ENCODE peak calls at places on chromosomes 1 and 21, in four cellular contexts. K is endodermal cell, V is body of pancreas, P is left ventricle myocardium inferior. N is an unnamed sample. For H3K36me3, the result is how much of the 10 kb centered on the place peaks cover.

GRCh38 chr1:244552336-244552735 is 91.3 kb downstream of the CATSPERE start:
- DNase-seq in P (no peak), K (no peak), V (no peak), N (no peak)

GRCh38 chr1:37484325-37485051 is 10.1 kb downstream of the ZC3H12A start:
- DNase-seq in K (no peak), V (peak), P (no peak), N (peak)

GRCh38 chr1:167561753-167562152 is 8.2 kb upstream of the CREG1 start:
- DNase-seq in K (no peak), V (no peak), P (no peak), N (no peak)

GRCh38 chr1:67130673-67131072 is 4.1 kb downstream of the C1orf141 start:
- DNase-seq in K (no peak), V (no peak), P (no peak), N (no peak)

GRCh38 chr1:204102719-204103118 is 29.8 kb downstream of the SOX13 start:
- DNase-seq in V (no peak), K (no peak), P (no peak), N (no peak)

GRCh38 chr21:39088831-39089380 is 94.3 kb downstream of the PSMG1 start:
- DNase-seq in V (no peak), K (no peak), P (no peak), N (no peak)

GRCh38 chr1:26021647-26022403 is at the start of gene EXTL1:
- DNase-seq in P (peak), V (no peak), K (peak), N (no peak)

GRCh38 chr1:242477944-242478343 is 46.6 kb downstream of the PLD5 start:
- DNase-seq in V (no peak), P (no peak), K (no peak), N (no peak)

GRCh38 chr1:225848044-225848955 is 33.9 kb downstream of the TMEM63A start:
- DNase-seq in K (no peak), V (no peak), P (no peak), N (no peak)

GRCh38 chr21:37704751-37705150 is 211.5 kb downstream of the KCNJ6 start:
- DNase-seq in K (no peak), P (no peak), V (no peak), N (no peak)

GRCh38 chr1:44515416-44515815 is 110.4 kb downstream of the RNF220 start:
- DNase-seq in K (no peak), P (no peak), V (no peak), N (no peak)

GRCh38 chr1:40627987-40628902 is 37.2 kb downstream of the RIMS3 start:
- DNase-seq in V (no peak), P (no peak), K (no peak), N (peak)

GRCh38 chr21:28908351-28908750 is 84.3 kb downstream of the LTN1 start:
- DNase-seq in V (no peak), P (no peak), K (peak), N (no peak)

GRCh38 chr1:48687271-48688045 is 89.2 kb downstream of the BEND5 start:
- DNase-seq in V (no peak), P (no peak), K (peak), N (no peak)

GRCh38 chr1:174209347-174210187 is 50.2 kb downstream of the RABGAP1L start:
- DNase-seq in P (no peak), V (no peak), K (no peak), N (no peak)

GRCh38 chr1:157193702-157194391 is 55.7 kb upstream of the ETV3 start:
- DNase-seq in V (peak), K (peak), P (peak), N (no peak)

GRCh38 chr1:67299296-67299695 is 8.4 kb upstream of the IL12RB2 start:
- DNase-seq in P (no peak), V (no peak), K (no peak), N (no peak)

GRCh38 chr1:31010081-31010989 is 55.2 kb downstream of the PUM1 start:
- DNase-seq in V (no peak), P (no peak), K (no peak), N (no peak)

GRCh38 chr1:10950316-10951172 is 61.9 kb upstream of the TARDBP start:
- DNase-seq in K (no peak), P (no peak), V (no peak), N (no peak)

GRCh38 chr1:4939266-4939665 is 284.9 kb downstream of the AJAP1 start:
- DNase-seq in K (no peak), V (no peak), P (no peak), N (no peak)

GRCh38 chr1:12778061-12778460 is 4.5 kb downstream of the PRAMEF12 start:
- DNase-seq in V (no peak), K (no peak), P (no peak), N (no peak)

GRCh38 chr1:43194509-43194908 is 22.4 kb downstream of the CFAP57 start:
- DNase-seq in V (no peak), K (no peak), P (no peak), N (no peak)

GRCh38 chr1:94559921-94560320 is 18.4 kb upstream of the F3 start:
- DNase-seq in K (peak), P (no peak), V (no peak), N (no peak)

GRCh38 chr1:225934711-225935110 is 6.3 kb downstream of the LEFTY2 start:
- DNase-seq in V (no peak), K (no peak), P (no peak), N (no peak)

GRCh38 chr21:46180079-46180722 is 4.1 kb downstream of the SPATC1L start:
- DNase-seq in V (no peak), K (peak), P (no peak), N (peak)

DNA sequence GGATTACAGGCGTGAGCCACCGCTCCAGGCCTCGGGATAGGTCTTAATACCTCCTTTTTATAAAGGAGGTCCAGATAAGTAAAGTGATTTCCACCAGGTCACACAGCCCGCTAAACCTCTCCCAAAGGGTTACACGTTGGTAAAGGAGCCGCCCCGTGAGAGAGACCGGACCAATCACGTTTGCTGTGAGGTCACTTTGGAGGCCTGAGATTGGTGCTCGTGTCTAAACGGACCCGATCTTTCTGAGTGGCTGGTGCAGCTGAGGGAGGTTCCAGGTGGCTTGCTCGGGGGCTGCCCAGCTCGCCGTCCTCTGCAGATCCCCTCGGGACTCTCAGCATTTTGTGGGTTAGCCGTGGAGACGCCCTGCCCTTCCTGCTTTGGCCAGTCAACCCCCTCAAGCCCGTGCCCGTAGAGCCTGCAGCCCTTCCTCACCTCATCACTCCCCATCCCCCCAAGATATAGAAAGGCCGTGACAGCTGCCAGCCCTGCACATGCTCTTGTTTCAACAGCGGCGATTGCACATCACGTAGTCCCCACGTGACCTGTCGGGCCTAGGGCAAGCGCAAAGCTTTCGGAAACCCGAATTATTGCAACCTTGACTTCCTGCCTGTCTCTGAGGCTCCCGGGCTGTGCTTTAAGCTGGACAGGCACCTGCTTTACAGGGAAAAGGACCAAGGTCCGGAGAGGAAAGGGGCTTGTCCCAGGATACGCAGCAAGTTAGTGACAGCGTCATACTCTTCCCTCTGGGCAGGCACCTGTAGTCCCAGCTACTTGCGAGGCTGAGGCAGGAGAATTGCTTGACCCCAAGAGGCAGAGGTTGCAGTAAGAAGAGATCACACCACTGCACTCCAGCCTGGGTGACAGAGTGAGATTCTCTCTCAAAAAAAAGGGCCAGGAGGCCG is 5.0 kb upstream of the COA7 start:
- DNase-seq in K (peak), P (peak), V (peak), N (peak)
- H3K27ac ChIP-seq in K (peak), P (peak), V (peak), N (peak)

DNA sequence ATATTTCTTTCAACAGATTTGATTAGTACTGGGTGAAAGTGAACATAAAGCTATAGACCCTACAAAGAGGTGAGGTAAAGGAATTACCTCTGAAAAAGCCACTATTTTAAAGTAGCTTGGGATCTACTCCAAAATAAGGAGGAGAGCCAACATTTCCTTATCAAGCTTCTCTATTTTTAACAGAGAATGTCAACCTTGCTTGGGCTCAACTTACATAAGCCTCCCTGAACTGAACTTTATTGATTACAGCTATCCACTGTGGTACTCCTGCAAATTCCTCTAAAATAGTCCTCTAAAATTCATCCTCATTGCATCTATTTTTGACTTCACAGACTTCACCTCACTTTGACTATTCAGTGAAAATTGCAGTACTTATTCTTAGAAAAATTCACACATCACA is 10.3 kb downstream of the ZNHIT6 start:
- DNase-seq in K (no peak), V (no peak), P (no peak), N (no peak)
- H3K36me3 ChIP-seq in K (under half), V (under half), P (under half), N (under half)

GRCh38 chr21:16633851-16634521 is 878.9 kb upstream of the CXADR start:
- DNase-seq in K (no peak), V (no peak), P (no peak), N (no peak)
- H3K27ac ChIP-seq in K (no peak), V (no peak), P (peak), N (peak)

GRCh38 chr1:17584539-17584938 is 45.0 kb downstream of the ARHGEF10L start:
- DNase-seq in P (no peak), V (no peak), K (no peak), N (no peak)

GRCh38 chr1:17586172-17586963 is 46.9 kb downstream of the ARHGEF10L start:
- DNase-seq in P (no peak), V (no peak), K (peak), N (no peak)

GRCh38 chr1:17587693-17588047 is 48.2 kb downstream of the ARHGEF10L start:
- DNase-seq in K (peak), P (no peak), V (no peak), N (no peak)

GRCh38 chr1:17585266-17585987 is 45.9 kb downstream of the ARHGEF10L start:
- DNase-seq in V (no peak), K (no peak), P (no peak), N (no peak)

GRCh38 chr1:17588048-17588781 is 48.7 kb downstream of the ARHGEF10L start:
- DNase-seq in K (peak), V (peak), P (peak), N (no peak)
- H3K36me3 ChIP-seq in K (under half), V (under half), P (under half), N (under half)

GRCh38 chr1:14627608-14628489 is 29.4 kb downstream of the KAZN start:
- DNase-seq in P (no peak), V (no peak), K (no peak), N (no peak)
- H3K27ac ChIP-seq in P (peak), V (no peak), K (peak), N (no peak)

N was measured in suprapubic skin.